ENCODE peak calls at places on chromosomes 4 and X, in nine cellular contexts. K is natural killer cell, D is AG10803, H is cardiac fibroblast, U is upper lobe of right lung, X is foreskin fibroblast, C is HCT116, P is neural crest cell, M is H9. G is an unnamed sample.

GRCh38 chr4:109730294-109731051 is 603 bp upstream of the PLA2G12A start:
- DNase-seq in U (peak; percentile 77), M (no peak), K (no peak), C (no peak), H (peak; percentile 65), P (peak; percentile 42), X (peak; percentile 65), D (peak; percentile 57), G (no peak)

GRCh38 chrX:13085533-13085932 is 41.1 kb upstream of the FAM9C start:
- DNase-seq in D (no peak), K (no peak), H (no peak), C (no peak), M (no peak), X (no peak), U (no peak), P (no peak), G (no peak)

GRCh38 chrX:80812176-80812575 is 2.5 kb upstream of the BRWD3 start:
- DNase-seq in U (no peak), M (peak; percentile 58), X (peak; percentile 13), K (peak; percentile 25), H (peak; percentile 65), P (no peak), D (peak; percentile 43), C (no peak), G (no peak)

GRCh38 chr4:8272472-8273428 is 3.2 kb downstream of the HTRA3 start:
- DNase-seq in C (no peak), U (no peak), K (no peak), D (peak; percentile 44), X (no peak), H (peak; percentile 61), M (no peak), P (peak; percentile 16), G (no peak)

GRCh38 chr4:55758570-55758969 is 61.0 kb upstream of the EXOC1L start:
- DNase-seq in H (peak; percentile 26), U (no peak), X (no peak), D (peak; percentile 15), M (no peak), P (no peak), C (no peak), K (no peak), G (no peak)

GRCh38 chr4:23423540-23423939 is 466.3 kb downstream of the PPARGC1A start:
- DNase-seq in M (no peak), P (no peak), K (no peak), U (no peak), X (no peak), D (no peak), C (no peak), H (no peak), G (no peak)

GRCh38 chr4:105990933-105991332 is 95.7 kb downstream of the NPNT start:
- DNase-seq in U (peak; percentile 78), X (peak; percentile 21), C (peak; percentile 54), D (peak; percentile 76), H (peak; percentile 62), M (no peak), P (no peak), K (no peak), G (no peak)

GRCh38 chr4:173862754-173863153 is 332.7 kb upstream of the HAND2 start:
- DNase-seq in X (no peak), M (no peak), U (no peak), D (no peak), P (no peak), K (no peak), C (no peak), H (no peak), G (no peak)

GRCh38 chr4:43882470-43882869 is 566.1 kb downstream of the KCTD8 start:
- DNase-seq in D (no peak), C (no peak), X (no peak), K (no peak), M (no peak), U (no peak), H (no peak), P (no peak), G (no peak)

GRCh38 chr4:60865238-60865637 is 334.9 kb upstream of the ADGRL3 start:
- DNase-seq in K (no peak), M (peak; percentile 31), U (no peak), H (peak; percentile 11), D (no peak), C (no peak), X (no peak), P (no peak), G (no peak)

GRCh38 chr4:34974313-34974680 is 1270.0 kb downstream of the ARAP2 start:
- DNase-seq in U (no peak), K (no peak), H (no peak), X (no peak), P (no peak), C (no peak), D (no peak), M (no peak), G (no peak)

GRCh38 chr4:34972189-34972588 is 1272.1 kb downstream of the ARAP2 start:
- DNase-seq in P (no peak), D (no peak), U (no peak), M (no peak), X (no peak), K (no peak), H (no peak), C (no peak), G (no peak)

GRCh38 chr4:34973632-34974312 is 1270.5 kb downstream of the ARAP2 start:
- DNase-seq in D (no peak), X (no peak), C (no peak), U (no peak), H (no peak), M (no peak), P (no peak), K (no peak), G (no peak)
- TF ChIP-seq CTCF in D (no peak), X (no peak), C (no peak), U (no peak), H (no peak), M (no peak), P (no peak), K (no peak), G (no peak)

GRCh38 chr4:33482773-33483172 is 2761.5 kb downstream of the ARAP2 start:
- DNase-seq in U (no peak), D (no peak), X (no peak), K (no peak), C (no peak), H (no peak), P (no peak), M (no peak), G (no peak)

GRCh38 chr4:33477715-33478114 is 2757.5 kb downstream of the PCDH7 start:
- DNase-seq in P (no peak), K (no peak), C (no peak), D (no peak), U (no peak), M (no peak), X (no peak), H (no peak), G (no peak)
- TF ChIP-seq CTCF in P (no peak), K (no peak), C (no peak), D (no peak), U (no peak), M (no peak), X (no peak), H (no peak), G (no peak)

GRCh38 chrX:100609591-100609990 is 24.9 kb downstream of the TNMD start:
- DNase-seq in U (no peak), P (no peak), D (no peak), C (no peak), M (no peak), X (no peak), H (peak; percentile 1), K (no peak), G (no peak)
- TF ChIP-seq CTCF in U (peak; percentile 16), P (peak; percentile 54), D (no peak), C (no peak), M (peak; percentile 35), X (no peak), H (no peak), K (no peak), G (peak; percentile 71)

GRCh38 chr4:151605215-151605614 is 155.6 kb downstream of the GATB start:
- DNase-seq in K (no peak), P (no peak), H (no peak), M (no peak), X (no peak), D (no peak), U (no peak), C (no peak), G (no peak)

GRCh38 chr4:151606061-151606460 is 154.7 kb downstream of the GATB start:
- DNase-seq in U (no peak), M (no peak), K (no peak), C (no peak), P (no peak), X (no peak), D (no peak), H (peak; percentile 15), G (no peak)

GRCh38 chr4:151600432-151600831 is 160.4 kb downstream of the GATB start:
- DNase-seq in C (no peak), U (no peak), M (no peak), X (peak; percentile 5), D (no peak), P (no peak), K (no peak), H (no peak), G (no peak)

GRCh38 chr4:151603377-151603776 is 157.4 kb downstream of the GATB start:
- DNase-seq in D (no peak), K (no peak), P (no peak), X (no peak), M (no peak), U (no peak), H (no peak), C (no peak), G (no peak)

GRCh38 chr4:151604238-151604637 is 156.6 kb downstream of the GATB start:
- DNase-seq in M (no peak), H (peak; percentile 50), D (peak; percentile 36), P (no peak), C (no peak), X (peak; percentile 9), K (no peak), U (no peak), G (no peak)
- TF ChIP-seq CTCF in M (peak; percentile 58), H (peak; percentile 49), D (peak; percentile 63), P (peak; percentile 59), C (peak; percentile 45), X (peak; percentile 47), K (no peak), U (peak; percentile 26), G (peak; percentile 88)

GRCh38 chr4:143185253-143186107 is 763 bp downstream of the USP38 start:
- DNase-seq in K (no peak), U (no peak), C (no peak), X (peak; percentile 8), D (peak; percentile 17), H (peak; percentile 6), P (peak; percentile 2), M (peak; percentile 56), G (peak; percentile 83)
- TF ChIP-seq CTCF in K (no peak), U (no peak), C (no peak), X (no peak), D (no peak), H (no peak), P (no peak), M (no peak), G (no peak)